ENCODE peak calls at places on chromosomes 11 and 22, in six cellular contexts. L, I, R, N, D and T are unnamed samples.

GRCh38 chr22:47128216-47129215 is 366.1 kb downstream of the TBC1D22A start:
- DNase-seq in R (no peak), L (no peak), D (no peak), N (no peak), I (no peak), T (no peak)

GRCh38 chr11:199004-199581 is 6.2 kb downstream of the SCGB1C1 start:
- DNase-seq in I (no peak), N (no peak), D (peak), R (no peak), L (no peak), T (no peak)

GRCh38 chr11:353315-353857 is 15.9 kb upstream of the B4GALNT4 start:
- DNase-seq in N (peak), R (peak), I (peak), D (no peak), L (no peak), T (no peak)

GRCh38 chr11:6572215-6572614 is 31.2 kb downstream of the RRP8 start:
- DNase-seq in R (peak), N (no peak), L (no peak), I (peak), D (no peak), T (no peak)

GRCh38 chr11:78343303-78343702 is 74.3 kb downstream of the GAB2 start:
- DNase-seq in D (no peak), N (no peak), L (no peak), I (no peak), R (no peak), T (no peak)

GRCh38 chr22:28894320-28894719 is 10.9 kb downstream of the ZNRF3 start:
- DNase-seq in I (no peak), L (no peak), N (no peak), D (peak), R (no peak), T (no peak)

GRCh38 chr11:5596611-5597201 is at the start of gene TRIM6:
- DNase-seq in L (no peak), N (peak), D (peak), R (peak), I (peak), T (no peak)

GRCh38 chr11:57318178-57318577 is 6.6 kb downstream of the TNKS1BP1 start:
- DNase-seq in I (peak), R (peak), D (no peak), N (peak), L (no peak), T (no peak)

GRCh38 chr11:63768232-63769043 is at the start of gene ZFTA:
- DNase-seq in R (peak), D (peak), N (peak), L (peak), I (peak), T (peak)

GRCh38 chr22:39463931-39464390 is 7.1 kb downstream of the MGAT3 start:
- DNase-seq in L (no peak), I (no peak), D (no peak), N (no peak), R (peak), T (no peak)

GRCh38 chr11:7034019-7034418 is 13.7 kb downstream of the NLRP14 start:
- DNase-seq in R (no peak), I (no peak), D (no peak), L (no peak), N (no peak), T (no peak)

GRCh38 chr11:63478896-63479295 is 12.1 kb downstream of the PLAAT5 start:
- DNase-seq in R (peak), I (peak), N (peak), L (peak), D (peak), T (no peak)

GRCh38 chr11:83011333-83012167 is 60.1 kb downstream of the RAB30 start:
- DNase-seq in L (no peak), R (no peak), I (peak), D (no peak), N (peak), T (no peak)

GRCh38 chr11:87491381-87491780 is 453.6 kb downstream of the TMEM135 start:
- DNase-seq in I (no peak), D (no peak), R (no peak), N (no peak), L (no peak), T (no peak)

GRCh38 chr11:2305862-2306823 is 4.3 kb downstream of the TSPAN32 start:
- DNase-seq in I (peak), D (peak), L (peak), R (peak), N (no peak), T (no peak)

GRCh38 chr11:35364101-35364780 is 55.1 kb downstream of the SLC1A2 start:
- DNase-seq in L (no peak), I (peak), D (no peak), N (peak), R (peak), T (no peak)

GRCh38 chr22:18042685-18043084 is 18.3 kb upstream of the MICAL3 start:
- DNase-seq in N (no peak), R (no peak), I (no peak), L (no peak), D (no peak), T (no peak)

GRCh38 chr11:9953994-9954626 is 290.2 kb downstream of the SWAP70 start:
- DNase-seq in R (peak), I (no peak), N (no peak), D (no peak), L (no peak), T (no peak)

GRCh38 chr11:64863381-64864060 is 14.9 kb downstream of the EHD1 start:
- DNase-seq in L (no peak), D (no peak), R (peak), N (no peak), I (no peak), T (no peak)

GRCh38 chr11:1336836-1337646 is 27.6 kb upstream of the TOLLIP start:
- DNase-seq in R (no peak), L (peak), N (no peak), D (no peak), I (no peak), T (peak)

GRCh38 chr11:66071326-66071870 is 1.3 kb downstream of the PACS1 start:
- DNase-seq in D (no peak), N (no peak), I (no peak), R (no peak), L (peak), T (no peak)

DNA sequence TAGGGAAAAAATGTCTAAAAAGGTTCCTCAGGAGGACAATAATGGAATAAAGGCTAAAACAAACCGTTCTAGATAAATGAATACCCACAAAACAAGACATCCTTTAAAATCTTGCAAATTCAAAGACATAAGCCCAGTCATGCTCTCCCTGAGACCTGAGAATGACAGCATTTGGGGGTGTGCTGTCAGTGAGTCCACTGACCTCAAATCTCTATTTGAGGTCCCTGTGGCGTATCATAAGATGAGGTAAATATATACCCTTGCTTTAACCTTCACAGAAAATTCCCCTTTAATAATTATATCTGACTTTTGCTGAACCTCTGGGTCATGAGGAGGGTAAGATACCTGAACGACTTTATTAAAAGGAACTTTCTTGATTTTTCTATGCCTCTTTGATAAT is 53.6 kb upstream of the CHRM4 start:
- DNase-seq in D (no peak), R (no peak), I (no peak), N (no peak), L (no peak), T (no peak)
- TF ChIP-seq CTCF in D (no peak), R (no peak), I (no peak), N (no peak), L (no peak), T (no peak)

GRCh38 chr11:17630936-17631335 is 83.9 kb downstream of the OTOG start:
- DNase-seq in R (no peak), N (no peak), D (no peak), L (no peak), I (no peak), T (no peak)
- TF ChIP-seq CTCF in R (no peak), N (no peak), D (no peak), L (no peak), I (no peak), T (no peak)

DNA sequence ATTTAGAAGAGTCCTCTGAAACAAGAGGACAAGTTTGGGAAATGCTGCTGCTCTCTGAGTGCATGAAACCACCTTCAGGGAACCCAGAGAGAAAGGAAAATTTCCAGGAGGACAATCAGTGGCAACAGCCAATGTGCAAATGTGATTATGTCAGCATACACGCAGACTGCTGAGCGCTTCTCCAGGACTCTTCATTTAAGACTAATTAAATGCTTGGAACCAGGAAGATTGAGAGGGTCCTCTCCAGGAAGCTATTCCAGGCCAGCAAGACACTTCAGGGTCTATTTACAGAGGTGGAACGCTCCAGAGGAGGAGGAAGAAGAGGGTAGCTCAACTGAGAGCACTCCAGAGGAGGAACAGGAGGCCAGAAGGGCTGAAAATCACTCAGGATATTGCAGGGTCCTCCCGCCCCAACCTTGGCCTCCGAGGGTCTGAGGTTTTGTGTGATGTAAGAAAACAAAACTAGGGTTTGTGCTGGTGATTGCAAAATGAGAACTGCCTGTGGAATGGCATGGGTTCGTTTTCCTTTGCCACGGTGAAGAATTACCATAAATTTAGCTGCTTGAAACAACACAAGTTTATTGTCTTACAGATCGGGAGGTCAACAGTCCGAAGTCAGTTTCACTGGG is 14.1 kb upstream of the HTR3A start:
- DNase-seq in N (no peak), R (no peak), L (no peak), D (peak), I (no peak), T (no peak)
- TF ChIP-seq CTCF in N (no peak), R (no peak), L (no peak), D (no peak), I (no peak), T (no peak)

GRCh38 chr11:75766449-75767227 is 1.9 kb upstream of the DGAT2 start:
- DNase-seq in D (no peak), R (no peak), L (no peak), I (no peak), N (no peak), T (no peak)

GRCh38 chr11:75767228-75767572 is 1.4 kb upstream of the DGAT2 start:
- DNase-seq in N (no peak), D (no peak), R (no peak), L (no peak), I (no peak), T (no peak)

GRCh38 chr11:75767793-75768111 is 826 bp upstream of the DGAT2 start:
- DNase-seq in L (no peak), D (no peak), R (no peak), I (no peak), N (no peak), T (no peak)

GRCh38 chr11:75768112-75768908 is at the start of gene DGAT2:
- DNase-seq in D (peak), I (peak), N (peak), L (peak), R (peak), T (peak)

GRCh38 chr11:75768909-75769771 is 562 bp downstream of the DGAT2 start:
- DNase-seq in R (no peak), N (no peak), D (no peak), I (no peak), L (no peak), T (no peak)
- TF ChIP-seq CTCF in R (no peak), N (no peak), D (no peak), I (no peak), L (no peak), T (no peak)

GRCh38 chr22:20058989-20059770 is 20.9 kb upstream of the DGCR8 start:
- DNase-seq in N (no peak), D (no peak), L (no peak), I (no peak), R (peak), T (no peak)

GRCh38 chr22:20061481-20061861 is 18.6 kb upstream of the DGCR8 start:
- DNase-seq in I (peak), N (no peak), R (peak), D (no peak), L (no peak), T (no peak)

GRCh38 chr22:20062043-20062765 is 17.8 kb upstream of the DGCR8 start:
- DNase-seq in R (no peak), N (no peak), D (no peak), L (no peak), I (no peak), T (no peak)

GRCh38 chr22:20062766-20063083 is 17.3 kb upstream of the DGCR8 start:
- DNase-seq in D (no peak), R (peak), L (no peak), N (no peak), I (peak), T (no peak)

DNA sequence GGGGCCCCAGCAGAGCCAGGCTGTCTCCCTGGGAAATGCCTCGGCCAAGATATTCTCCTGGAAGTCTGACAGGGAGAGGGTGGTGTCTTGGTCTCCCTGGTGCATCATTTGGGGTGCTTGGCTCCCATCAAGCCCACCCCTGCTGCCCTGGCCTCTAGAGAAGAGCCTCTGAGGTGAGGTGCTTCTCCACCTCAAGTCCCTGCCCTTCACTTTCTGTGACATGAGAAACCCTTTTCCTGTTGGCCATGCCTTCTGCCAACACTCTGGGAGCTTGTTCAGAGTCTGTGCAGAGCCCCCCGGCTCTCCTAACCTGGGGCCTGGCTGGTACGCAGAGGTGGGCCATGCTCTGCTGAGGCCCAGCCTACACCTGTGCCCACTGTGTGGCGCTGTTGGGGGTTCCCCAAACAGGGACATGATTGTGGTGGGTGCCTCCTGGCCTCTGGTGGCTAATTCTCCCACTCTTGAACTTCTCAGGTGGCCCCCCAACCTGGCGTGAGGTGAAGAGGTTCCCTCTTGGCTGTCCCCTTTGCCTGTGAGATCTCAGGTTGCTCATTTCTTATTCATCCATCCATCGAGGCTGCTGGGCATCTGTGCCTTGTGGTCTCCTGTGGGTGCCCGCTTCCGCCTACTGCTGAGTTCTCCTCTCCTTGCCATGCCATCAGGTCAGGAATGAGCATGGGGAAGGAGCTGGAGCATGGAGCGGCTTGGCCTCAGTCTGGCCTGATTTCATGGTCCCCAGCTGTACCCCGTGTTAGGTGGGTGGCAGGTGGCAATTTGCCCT is 19.2 kb upstream of the DGCR8 start:
- DNase-seq in I (no peak), L (no peak), N (no peak), R (no peak), D (no peak), T (no peak)
- TF ChIP-seq CTCF in I (no peak), L (no peak), N (no peak), R (no peak), D (no peak), T (no peak)

DNA sequence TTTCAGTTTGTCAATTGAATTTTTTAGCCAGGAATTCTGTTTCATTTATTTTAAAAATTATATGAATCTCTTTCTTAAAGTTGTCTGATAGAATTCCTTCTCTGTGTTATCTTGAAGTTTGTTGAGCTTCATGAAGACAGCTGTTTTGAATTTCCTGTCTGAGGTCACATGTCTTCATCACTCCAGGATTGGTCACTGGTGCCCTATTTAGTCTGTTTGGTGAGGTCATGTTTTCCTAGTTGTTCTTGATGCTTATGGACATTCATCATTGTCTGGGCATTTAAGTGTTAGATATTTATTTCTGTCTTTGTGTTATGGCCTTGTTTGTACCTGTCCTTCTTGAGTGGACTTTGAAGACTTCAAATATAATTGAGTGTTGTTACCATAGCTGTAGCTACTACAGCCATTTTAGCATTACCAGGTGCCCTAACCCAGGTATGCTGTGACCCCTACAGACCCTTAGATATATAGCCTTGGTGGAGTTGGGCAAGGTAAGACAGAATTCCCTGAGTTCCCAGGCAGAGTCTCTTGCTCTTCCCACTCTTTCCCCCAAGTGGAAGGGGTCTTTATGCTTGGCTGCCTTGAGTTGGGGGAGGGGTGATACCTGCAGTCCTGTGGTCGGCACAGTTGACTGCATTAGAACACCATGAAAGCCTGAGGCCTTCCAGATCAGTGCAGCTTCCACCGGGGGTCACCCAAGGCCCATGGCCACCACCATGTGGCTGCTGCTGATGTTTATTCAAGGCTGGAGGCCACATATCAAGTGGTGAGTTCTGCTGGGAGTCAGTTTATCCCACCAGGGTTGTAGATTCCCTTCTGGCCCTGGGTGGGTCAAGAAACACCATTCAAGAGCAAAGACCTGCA is 229.6 kb downstream of the DYNC2H1 start:
- DNase-seq in R (peak), D (no peak), N (no peak), I (peak), L (no peak), T (no peak)
- TF ChIP-seq CTCF in R (no peak), D (no peak), N (no peak), I (no peak), L (no peak), T (no peak)

GRCh38 chr22:38214248-38215056 is 12.7 kb downstream of the MAFF start:
- DNase-seq in N (peak), R (peak), L (peak), I (peak), D (peak), T (peak)
- TF ChIP-seq CTCF in N (no peak), R (peak), L (no peak), I (no peak), D (no peak), T (no peak)